ENCODE peak calls at places on chromosomes 11 and 22, in five cellular contexts. S, W, E, Z and Y are unnamed samples.
A peak's percentile ranks its signal among the peaks of the same experiment; 100 is the strongest.

GRCh38 chr22:49096476-49096875 is 731.2 kb downstream of the BRD1 start:
- DNase-seq in Z (no peak), W (no peak), E (no peak), S (no peak), Y (no peak)

GRCh38 chr11:97506360-97506759 is 1116.5 kb downstream of the JRKL start:
- DNase-seq in S (no peak), E (no peak), Z (no peak), W (no peak), Y (no peak)

GRCh38 chr11:117817213-117818035 is 7.1 kb downstream of the FXYD2 start:
- DNase-seq in W (peak; percentile 90), S (peak; percentile 60), E (peak; percentile 89), Z (peak; percentile 45), Y (peak; percentile 70)

GRCh38 chr11:40797981-40798380 is 661.5 kb downstream of the LRRC4C start:
- DNase-seq in Z (no peak), S (peak; percentile 22), E (no peak), W (no peak), Y (peak; percentile 63)

GRCh38 chr11:28110839-28111235 is 2.6 kb downstream of the METTL15 start:
- DNase-seq in W (no peak), E (no peak), S (no peak), Z (no peak), Y (no peak)

GRCh38 chr11:71253794-71254193 is 1.4 kb upstream of the SHANK2 start:
- DNase-seq in E (no peak), S (no peak), W (no peak), Z (no peak), Y (no peak)

GRCh38 chr11:107472966-107473365 is 15.3 kb upstream of the CWF19L2 start:
- DNase-seq in E (no peak), S (no peak), W (no peak), Z (no peak), Y (no peak)

GRCh38 chr11:107719062-107719461 is 7.2 kb upstream of the SLN start:
- DNase-seq in W (no peak), Z (no peak), S (no peak), E (no peak), Y (no peak)

GRCh38 chr11:75813622-75814039 is 1.4 kb upstream of the UVRAG start:
- DNase-seq in W (no peak), S (no peak), Z (no peak), E (no peak), Y (peak; percentile 40)

GRCh38 chr11:75954039-75954438 is 139.0 kb downstream of the UVRAG start:
- DNase-seq in W (no peak), Z (no peak), E (no peak), S (no peak), Y (no peak)

GRCh38 chr11:103730151-103730940 is 306.1 kb upstream of the DDI1 start:
- DNase-seq in Z (no peak), W (no peak), E (no peak), S (no peak), Y (no peak)

GRCh38 chr22:19228174-19228573 is 49.6 kb upstream of the SLC25A1 start:
- DNase-seq in S (no peak), E (no peak), W (no peak), Z (no peak), Y (no peak)

GRCh38 chr22:44661070-44661469 is 40.9 kb upstream of the PRR5 start:
- DNase-seq in W (no peak), Z (no peak), E (peak; percentile 70), S (no peak), Y (no peak)

GRCh38 chr11:73838443-73839122 is 38.1 kb downstream of the COA4 start:
- DNase-seq in W (no peak), E (no peak), Z (no peak), S (no peak), Y (no peak)

GRCh38 chr11:131914299-131914902 is 544.0 kb downstream of the NTM start:
- DNase-seq in Z (no peak), W (no peak), E (no peak), S (no peak), Y (no peak)

GRCh38 chr11:14119357-14119756 is 156.8 kb downstream of the SPON1 start:
- DNase-seq in E (no peak), S (no peak), W (no peak), Z (no peak), Y (no peak)

GRCh38 chr11:101030692-101031091 is 98.9 kb downstream of the PGR start:
- DNase-seq in S (no peak), W (no peak), Z (no peak), E (no peak), Y (no peak)

GRCh38 chr11:128814856-128815705 is 52.0 kb downstream of the KCNJ1 start:
- DNase-seq in Z (no peak), S (peak; percentile 24), E (peak; percentile 77), W (peak; percentile 43), Y (peak; percentile 26)

GRCh38 chr22:37431811-37432707 is 4.8 kb upstream of the ELFN2 start:
- DNase-seq in S (peak; percentile 89), Z (no peak), W (no peak), E (no peak), Y (peak; percentile 95)

GRCh38 chr11:11916981-11917399 is 75.2 kb downstream of the USP47 start:
- DNase-seq in Z (no peak), W (no peak), E (no peak), S (no peak), Y (peak; percentile 49)

GRCh38 chr22:23223566-23224317 is 43.4 kb downstream of the BCR start:
- DNase-seq in W (peak; percentile 39), S (no peak), E (no peak), Z (no peak), Y (no peak)

GRCh38 chr11:90847268-90847886 is 624.5 kb upstream of the CHORDC1 start:
- DNase-seq in S (no peak), Z (no peak), E (no peak), W (no peak), Y (no peak)

GRCh38 chr11:79471071-79471470 is 30.2 kb upstream of the TENM4 start:
- DNase-seq in S (no peak), E (no peak), Z (no peak), W (no peak), Y (no peak)